ENCODE peak calls at places on chromosome 3, in seven cellular contexts. V is activated CD4-positive, alpha-beta T cell treated with anti-CD3 and anti-CD28 coated beads for 36 hours; T is activated CD4-positive, CD25-positive, alpha-beta regulatory T cell treated with anti-CD3 and anti-CD28 coated beads, Interleukin-2, amount 50 U/mL, for 72 hours; L is ureter; J is PC-3; G is left kidney; E is left cardiac atrium. M is an unnamed sample.

GRCh38 chr3:140128217-140129137 is 193.5 kb downstream of the CLSTN2 start:
- DNase-seq in T (no peak), E (no peak), V (peak), L (no peak), G (peak), J (peak), M (peak)

GRCh38 chr3:130772124-130772523 is 25.5 kb upstream of the PIK3R4 start:
- DNase-seq in T (no peak), V (no peak), E (no peak), L (no peak), J (no peak), G (no peak), M (peak)

GRCh38 chr3:181720281-181720680 is 8.6 kb downstream of the SOX2 start:
- DNase-seq in J (no peak), T (no peak), G (peak), V (no peak), L (no peak), E (no peak), M (no peak)

GRCh38 chr3:120214161-120214560 is 70.9 kb downstream of the GPR156 start:
- DNase-seq in T (no peak), V (no peak), J (peak), G (no peak), E (no peak), L (no peak), M (no peak)

GRCh38 chr3:170437696-170438407 is 19.2 kb downstream of the CLDN11 start:
- DNase-seq in V (no peak), J (no peak), E (no peak), L (no peak), G (peak), T (no peak), M (no peak)

GRCh38 chr3:19891740-19892139 is 42.3 kb downstream of the EFHB start:
- DNase-seq in L (no peak), T (no peak), E (no peak), V (no peak), J (peak), G (no peak), M (no peak)

GRCh38 chr3:13142552-13143380 is 69.5 kb upstream of the IQSEC1 start:
- DNase-seq in L (no peak), J (no peak), V (no peak), G (no peak), T (no peak), E (no peak), M (no peak)

GRCh38 chr3:43405888-43406636 is 119.7 kb downstream of the SNRK start:
- DNase-seq in J (no peak), G (no peak), T (no peak), V (peak), E (no peak), L (no peak), M (no peak)

GRCh38 chr3:28081533-28081947 is 159.9 kb upstream of the CMC1 start:
- DNase-seq in V (no peak), G (no peak), L (no peak), E (no peak), J (no peak), T (no peak), M (no peak)

GRCh38 chr3:10505791-10506585 is 602 bp upstream of the ATP2B2 start:
- DNase-seq in J (no peak), V (no peak), G (peak), L (no peak), E (no peak), T (no peak), M (no peak)

GRCh38 chr3:58020740-58021071 is 12.5 kb downstream of the FLNB start:
- DNase-seq in J (no peak), L (no peak), E (no peak), V (no peak), G (no peak), T (no peak), M (no peak)

GRCh38 chr3:102195198-102195948 is 239.4 kb upstream of the ZPLD1 start:
- DNase-seq in G (no peak), V (no peak), E (no peak), L (peak), T (no peak), J (peak), M (no peak)

GRCh38 chr3:46296826-46297225 is 54.6 kb downstream of the CCR3 start:
- DNase-seq in J (no peak), T (no peak), E (no peak), V (no peak), L (no peak), G (no peak), M (no peak)

M was measured in Kasumi-1.